ENCODE peak calls at places on chromosomes 11 and 22, in five cellular contexts. K, V, R, U and M are unnamed samples.

GRCh38 chr11:38446336-38446735 is 1848.3 kb upstream of the RAG2 start:
- DNase-seq in U (no peak), V (no peak), K (no peak), R (no peak), M (no peak)

GRCh38 chr11:62430350-62430749 is 11.5 kb downstream of the SCGB1A1 start:
- DNase-seq in K (no peak), R (no peak), V (no peak), U (no peak), M (no peak)

GRCh38 chr11:65713212-65713969 is 1.3 kb downstream of the KAT5 start:
- DNase-seq in V (no peak), U (no peak), K (no peak), R (no peak), M (no peak)

GRCh38 chr11:69430566-69430965 is 50.9 kb upstream of the LINC01488 start:
- DNase-seq in R (no peak), V (no peak), K (no peak), U (no peak), M (no peak)

GRCh38 chr11:66554602-66555001 is 7.9 kb downstream of the ACTN3 start:
- DNase-seq in R (no peak), K (no peak), U (no peak), V (no peak), M (no peak)

GRCh38 chr11:84300112-84300511 is 1013.9 kb upstream of the CCDC90B start:
- DNase-seq in R (no peak), U (no peak), K (no peak), V (no peak), M (no peak)

GRCh38 chr11:130858215-130858614 is 58.1 kb downstream of the SNX19 start:
- DNase-seq in U (peak), V (no peak), R (peak), K (no peak), M (peak)

GRCh38 chr11:73189315-73189714 is 28.8 kb upstream of the P2RY2 start:
- DNase-seq in R (peak), K (no peak), V (no peak), U (no peak), M (peak)

GRCh38 chr11:19232910-19233503 is 7.7 kb downstream of the E2F8 start:
- DNase-seq in K (no peak), U (peak), V (no peak), R (no peak), M (no peak)

GRCh38 chr22:44242946-44243724 is 62.4 kb downstream of the PARVG start:
- DNase-seq in U (no peak), R (no peak), V (no peak), K (no peak), M (no peak)

GRCh38 chr11:56705784-56706396 is 7.0 kb downstream of the OR9G1 start:
- DNase-seq in R (no peak), K (no peak), V (no peak), U (no peak), M (no peak)

GRCh38 chr11:133157180-133157579 is 375.1 kb downstream of the OPCML start:
- DNase-seq in R (no peak), K (no peak), V (no peak), U (no peak), M (no peak)

GRCh38 chr11:132994038-132994502 is 538.2 kb downstream of the OPCML start:
- DNase-seq in U (no peak), V (no peak), R (no peak), K (no peak), M (no peak)

GRCh38 chr11:60699282-60699681 is at the start of gene MS4A8:
- DNase-seq in K (peak), U (no peak), V (no peak), R (no peak), M (no peak)

GRCh38 chr11:9808943-9809342 is 145.1 kb downstream of the SWAP70 start:
- DNase-seq in V (no peak), U (no peak), R (no peak), K (no peak), M (no peak)

GRCh38 chr11:29484548-29484947 is 532.3 kb downstream of the KCNA4 start:
- DNase-seq in U (no peak), R (no peak), K (no peak), V (no peak), M (no peak)